ENCODE peak calls at places on chromosomes 6 and 20, in six cellular contexts. One of them, this sample, is unnamed.
A peak's percentile ranks its signal among the peaks of the same experiment; 100 is the strongest.

GRCh38 chr6:84871925-84872324 is 107.5 kb upstream of the TBX18 start:
- DNase-seq in cardiac fibroblast: no peak
- DNase-seq in astrocyte of the cerebellum: no peak
- DNase-seq in fibroblast of the aortic adventitia: no peak
- DNase-seq in choroid plexus epithelial cell: no peak
- DNase-seq in foreskin fibroblast: no peak
- DNase-seq in this sample: no peak

GRCh38 chr6:2388554-2389324 is 143.3 kb upstream of the GMDS start:
- DNase-seq in cardiac fibroblast: no peak
- DNase-seq in foreskin fibroblast: no peak
- DNase-seq in astrocyte of the cerebellum: no peak
- DNase-seq in choroid plexus epithelial cell: no peak
- DNase-seq in fibroblast of the aortic adventitia: no peak
- DNase-seq in this sample: no peak

GRCh38 chr6:167925011-167925410 is 72.5 kb upstream of the KIF25 start:
- DNase-seq in fibroblast of the aortic adventitia: no peak
- DNase-seq in astrocyte of the cerebellum: no peak
- DNase-seq in choroid plexus epithelial cell: no peak
- DNase-seq in foreskin fibroblast: peak; percentile 61
- DNase-seq in cardiac fibroblast: no peak
- DNase-seq in this sample: no peak

GRCh38 chr6:133184798-133185380 is 56.3 kb upstream of the EYA4 start:
- DNase-seq in cardiac fibroblast: peak; percentile 62
- DNase-seq in astrocyte of the cerebellum: peak; percentile 26
- DNase-seq in choroid plexus epithelial cell: peak; percentile 62
- DNase-seq in fibroblast of the aortic adventitia: peak; percentile 72
- DNase-seq in foreskin fibroblast: no peak
- DNase-seq in this sample: peak; percentile 41

GRCh38 chr6:47203266-47203967 is 106.3 kb downstream of the TNFRSF21 start:
- DNase-seq in choroid plexus epithelial cell: no peak
- DNase-seq in astrocyte of the cerebellum: no peak
- DNase-seq in foreskin fibroblast: no peak
- DNase-seq in cardiac fibroblast: no peak
- DNase-seq in fibroblast of the aortic adventitia: no peak
- DNase-seq in this sample: no peak

GRCh38 chr6:112651239-112651638 is 304.1 kb downstream of the RFPL4B start:
- DNase-seq in foreskin fibroblast: no peak
- DNase-seq in choroid plexus epithelial cell: no peak
- DNase-seq in cardiac fibroblast: peak; percentile 33
- DNase-seq in fibroblast of the aortic adventitia: peak; percentile 6
- DNase-seq in astrocyte of the cerebellum: no peak
- DNase-seq in this sample: no peak

GRCh38 chr20:7392551-7392950 is 547.7 kb downstream of the HAO1 start:
- DNase-seq in fibroblast of the aortic adventitia: peak; percentile 59
- DNase-seq in choroid plexus epithelial cell: peak; percentile 24
- DNase-seq in cardiac fibroblast: peak; percentile 42
- DNase-seq in foreskin fibroblast: peak; percentile 19
- DNase-seq in astrocyte of the cerebellum: peak; percentile 68
- DNase-seq in this sample: peak; percentile 48

GRCh38 chr6:52482903-52483670 is 62.9 kb downstream of the EFHC1 start:
- DNase-seq in astrocyte of the cerebellum: no peak
- DNase-seq in foreskin fibroblast: no peak
- DNase-seq in fibroblast of the aortic adventitia: no peak
- DNase-seq in cardiac fibroblast: no peak
- DNase-seq in choroid plexus epithelial cell: no peak
- DNase-seq in this sample: no peak

GRCh38 chr6:21461844-21462518 is 131.6 kb upstream of the SOX4 start:
- DNase-seq in cardiac fibroblast: no peak
- DNase-seq in foreskin fibroblast: no peak
- DNase-seq in choroid plexus epithelial cell: no peak
- DNase-seq in astrocyte of the cerebellum: no peak
- DNase-seq in fibroblast of the aortic adventitia: no peak
- DNase-seq in this sample: no peak

GRCh38 chr6:95576218-95576617 is 1.1 kb upstream of the MANEA start:
- DNase-seq in cardiac fibroblast: no peak
- DNase-seq in astrocyte of the cerebellum: no peak
- DNase-seq in choroid plexus epithelial cell: peak; percentile 4
- DNase-seq in foreskin fibroblast: no peak
- DNase-seq in fibroblast of the aortic adventitia: peak; percentile 2
- DNase-seq in this sample: no peak

GRCh38 chr6:109165392-109165964 is 70.2 kb downstream of the CEP57L1 start:
- DNase-seq in foreskin fibroblast: peak; percentile 35
- DNase-seq in fibroblast of the aortic adventitia: peak; percentile 83
- DNase-seq in cardiac fibroblast: peak; percentile 89
- DNase-seq in astrocyte of the cerebellum: peak; percentile 57
- DNase-seq in choroid plexus epithelial cell: peak; percentile 93
- DNase-seq in this sample: peak; percentile 65

GRCh38 chr6:4358414-4359107 is 223.2 kb upstream of the ECI2 start:
- DNase-seq in fibroblast of the aortic adventitia: peak; percentile 100
- DNase-seq in cardiac fibroblast: peak; percentile 99
- DNase-seq in astrocyte of the cerebellum: peak; percentile 92
- DNase-seq in foreskin fibroblast: peak; percentile 100
- DNase-seq in choroid plexus epithelial cell: peak; percentile 93
- DNase-seq in this sample: peak; percentile 99

GRCh38 chr20:1423625-1424106 is 30.8 kb upstream of the FKBP1A start:
- DNase-seq in fibroblast of the aortic adventitia: peak; percentile 51
- DNase-seq in cardiac fibroblast: peak; percentile 85
- DNase-seq in choroid plexus epithelial cell: peak; percentile 90
- DNase-seq in astrocyte of the cerebellum: peak; percentile 53
- DNase-seq in foreskin fibroblast: peak; percentile 56
- DNase-seq in this sample: peak; percentile 80

GRCh38 chr6:113649276-113649675 is 207.9 kb upstream of the MARCKS start:
- DNase-seq in cardiac fibroblast: peak; percentile 58
- DNase-seq in foreskin fibroblast: no peak
- DNase-seq in fibroblast of the aortic adventitia: peak; percentile 27
- DNase-seq in astrocyte of the cerebellum: peak; percentile 26
- DNase-seq in choroid plexus epithelial cell: peak; percentile 81
- DNase-seq in this sample: no peak

GRCh38 chr20:32271620-32272019 is 5.8 kb upstream of the KIF3B start:
- DNase-seq in astrocyte of the cerebellum: no peak
- DNase-seq in cardiac fibroblast: no peak
- DNase-seq in foreskin fibroblast: no peak
- DNase-seq in choroid plexus epithelial cell: no peak
- DNase-seq in fibroblast of the aortic adventitia: no peak
- DNase-seq in this sample: no peak

GRCh38 chr6:160995271-160995670 is 3.7 kb downstream of the MAP3K4 start:
- DNase-seq in choroid plexus epithelial cell: no peak
- DNase-seq in fibroblast of the aortic adventitia: no peak
- DNase-seq in cardiac fibroblast: no peak
- DNase-seq in astrocyte of the cerebellum: no peak
- DNase-seq in foreskin fibroblast: no peak
- DNase-seq in this sample: no peak

GRCh38 chr6:1763411-1763810 is 153.7 kb downstream of the FOXC1 start:
- DNase-seq in fibroblast of the aortic adventitia: no peak
- DNase-seq in cardiac fibroblast: no peak
- DNase-seq in foreskin fibroblast: no peak
- DNase-seq in choroid plexus epithelial cell: no peak
- DNase-seq in astrocyte of the cerebellum: no peak
- DNase-seq in this sample: no peak

GRCh38 chr6:119314894-119315272 is 34.7 kb downstream of the MAN1A1 start:
- DNase-seq in choroid plexus epithelial cell: no peak
- DNase-seq in cardiac fibroblast: no peak
- DNase-seq in foreskin fibroblast: no peak
- DNase-seq in fibroblast of the aortic adventitia: no peak
- DNase-seq in astrocyte of the cerebellum: no peak
- DNase-seq in this sample: no peak

GRCh38 chr6:133892444-133893323 is 3.8 kb downstream of the TCF21 start:
- DNase-seq in foreskin fibroblast: no peak
- DNase-seq in cardiac fibroblast: no peak
- DNase-seq in fibroblast of the aortic adventitia: no peak
- DNase-seq in astrocyte of the cerebellum: no peak
- DNase-seq in choroid plexus epithelial cell: no peak
- DNase-seq in this sample: peak; percentile 13

GRCh38 chr6:87100216-87100615 is 5.3 kb upstream of the CGA start:
- DNase-seq in cardiac fibroblast: no peak
- DNase-seq in fibroblast of the aortic adventitia: no peak
- DNase-seq in foreskin fibroblast: no peak
- DNase-seq in astrocyte of the cerebellum: peak; percentile 9
- DNase-seq in choroid plexus epithelial cell: no peak
- DNase-seq in this sample: no peak

GRCh38 chr20:31841928-31842327 is 3.5 kb downstream of the FOXS1 start:
- DNase-seq in foreskin fibroblast: no peak
- DNase-seq in astrocyte of the cerebellum: peak; percentile 53
- DNase-seq in cardiac fibroblast: peak; percentile 77
- DNase-seq in choroid plexus epithelial cell: peak; percentile 84
- DNase-seq in fibroblast of the aortic adventitia: peak; percentile 71
- DNase-seq in this sample: peak; percentile 87

GRCh38 chr6:99187429-99187828 is 162.0 kb downstream of the FAXC start:
- DNase-seq in cardiac fibroblast: no peak
- DNase-seq in choroid plexus epithelial cell: no peak
- DNase-seq in fibroblast of the aortic adventitia: no peak
- DNase-seq in foreskin fibroblast: no peak
- DNase-seq in astrocyte of the cerebellum: no peak
- DNase-seq in this sample: peak; percentile 1

GRCh38 chr6:28922841-28923317 is 906 bp downstream of the TRIM27 start:
- DNase-seq in cardiac fibroblast: peak; percentile 60
- DNase-seq in astrocyte of the cerebellum: no peak
- DNase-seq in fibroblast of the aortic adventitia: peak; percentile 45
- DNase-seq in foreskin fibroblast: no peak
- DNase-seq in choroid plexus epithelial cell: peak; percentile 52
- DNase-seq in this sample: peak; percentile 40

GRCh38 chr20:29689411-29690225 is 1567.8 kb upstream of the DEFB115 start:
- DNase-seq in foreskin fibroblast: no peak
- DNase-seq in choroid plexus epithelial cell: no peak
- DNase-seq in fibroblast of the aortic adventitia: no peak
- DNase-seq in astrocyte of the cerebellum: no peak
- DNase-seq in cardiac fibroblast: no peak
- DNase-seq in this sample: no peak

GRCh38 chr6:157790548-157791160 is 32.4 kb upstream of the SNX9 start:
- DNase-seq in astrocyte of the cerebellum: peak; percentile 56
- DNase-seq in cardiac fibroblast: no peak
- DNase-seq in fibroblast of the aortic adventitia: peak; percentile 49
- DNase-seq in choroid plexus epithelial cell: no peak
- DNase-seq in foreskin fibroblast: no peak
- DNase-seq in this sample: peak; percentile 36

GRCh38 chr6:154614641-154615040 is 104.2 kb upstream of the CNKSR3 start:
- DNase-seq in fibroblast of the aortic adventitia: no peak
- DNase-seq in astrocyte of the cerebellum: no peak
- DNase-seq in cardiac fibroblast: no peak
- DNase-seq in choroid plexus epithelial cell: no peak
- DNase-seq in foreskin fibroblast: peak; percentile 9
- DNase-seq in this sample: no peak

GRCh38 chr20:60057866-60058807 is 99.9 kb downstream of the CDH26 start:
- DNase-seq in foreskin fibroblast: no peak
- DNase-seq in choroid plexus epithelial cell: peak; percentile 47
- DNase-seq in fibroblast of the aortic adventitia: no peak
- DNase-seq in astrocyte of the cerebellum: peak; percentile 41
- DNase-seq in cardiac fibroblast: peak; percentile 13
- DNase-seq in this sample: peak; percentile 74

GRCh38 chr6:3261921-3262320 is 3.2 kb downstream of the PSMG4 start:
- DNase-seq in choroid plexus epithelial cell: no peak
- DNase-seq in astrocyte of the cerebellum: no peak
- DNase-seq in fibroblast of the aortic adventitia: no peak
- DNase-seq in foreskin fibroblast: no peak
- DNase-seq in cardiac fibroblast: no peak
- DNase-seq in this sample: no peak

GRCh38 chr6:116881236-116881635 is 4.2 kb downstream of the RFX6 start:
- DNase-seq in cardiac fibroblast: no peak
- DNase-seq in choroid plexus epithelial cell: peak; percentile 26
- DNase-seq in astrocyte of the cerebellum: no peak
- DNase-seq in foreskin fibroblast: no peak
- DNase-seq in fibroblast of the aortic adventitia: peak; percentile 4
- DNase-seq in this sample: no peak
- TF ChIP-seq CTCF in cardiac fibroblast: no peak
- TF ChIP-seq CTCF in choroid plexus epithelial cell: peak; percentile 28
- TF ChIP-seq CTCF in astrocyte of the cerebellum: no peak
- TF ChIP-seq CTCF in foreskin fibroblast: peak; percentile 2
- TF ChIP-seq CTCF in fibroblast of the aortic adventitia: no peak
- TF ChIP-seq CTCF in this sample: no peak

DNA sequence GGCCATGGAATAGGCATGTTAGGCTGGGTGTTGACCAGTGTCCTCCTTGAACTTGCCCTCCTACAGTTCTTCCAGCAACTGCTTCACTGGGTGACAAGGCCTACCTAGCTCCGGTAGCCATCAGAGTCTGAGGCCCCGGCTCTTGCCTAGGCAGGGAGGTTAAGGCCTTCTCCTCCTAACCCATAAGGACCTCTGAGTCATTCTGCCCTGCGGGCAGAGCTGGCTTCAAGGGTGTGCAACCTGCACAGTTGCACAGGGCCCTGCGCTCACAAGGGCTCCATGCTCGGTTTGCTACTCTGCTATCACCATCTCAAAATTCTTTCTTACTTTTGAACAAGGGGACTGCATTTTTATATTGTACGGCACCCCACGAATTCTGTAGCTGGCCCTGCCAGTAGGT is 17.9 kb downstream of the KCNB1 start:
- DNase-seq in cardiac fibroblast: no peak
- DNase-seq in astrocyte of the cerebellum: no peak
- DNase-seq in fibroblast of the aortic adventitia: no peak
- DNase-seq in foreskin fibroblast: no peak
- DNase-seq in choroid plexus epithelial cell: no peak
- DNase-seq in this sample: no peak
- H3K4me3 ChIP-seq in cardiac fibroblast: no peak overlapping the region
- H3K4me3 ChIP-seq in astrocyte of the cerebellum: no peak overlapping the region
- H3K4me3 ChIP-seq in fibroblast of the aortic adventitia: no peak overlapping the region
- H3K4me3 ChIP-seq in foreskin fibroblast: no peak overlapping the region
- H3K4me3 ChIP-seq in choroid plexus epithelial cell: no peak overlapping the region
- H3K4me3 ChIP-seq in this sample: no peak overlapping the region

GRCh38 chr6:127608554-127609270 is 31.7 kb downstream of the C6orf58 start:
- DNase-seq in choroid plexus epithelial cell: no peak
- DNase-seq in fibroblast of the aortic adventitia: no peak
- DNase-seq in cardiac fibroblast: no peak
- DNase-seq in foreskin fibroblast: no peak
- DNase-seq in astrocyte of the cerebellum: no peak
- DNase-seq in this sample: no peak

GRCh38 chr6:127606131-127606562 is 29.2 kb downstream of the C6orf58 start:
- DNase-seq in cardiac fibroblast: peak; percentile 29
- DNase-seq in choroid plexus epithelial cell: peak; percentile 71
- DNase-seq in foreskin fibroblast: peak; percentile 16
- DNase-seq in fibroblast of the aortic adventitia: peak; percentile 54
- DNase-seq in astrocyte of the cerebellum: peak; percentile 46
- DNase-seq in this sample: peak; percentile 59
- TF ChIP-seq CTCF in cardiac fibroblast: peak; percentile 15
- TF ChIP-seq CTCF in choroid plexus epithelial cell: peak; percentile 55
- TF ChIP-seq CTCF in foreskin fibroblast: peak; percentile 29
- TF ChIP-seq CTCF in fibroblast of the aortic adventitia: peak; percentile 34
- TF ChIP-seq CTCF in astrocyte of the cerebellum: peak; percentile 44
- TF ChIP-seq CTCF in this sample: peak; percentile 37

DNA sequence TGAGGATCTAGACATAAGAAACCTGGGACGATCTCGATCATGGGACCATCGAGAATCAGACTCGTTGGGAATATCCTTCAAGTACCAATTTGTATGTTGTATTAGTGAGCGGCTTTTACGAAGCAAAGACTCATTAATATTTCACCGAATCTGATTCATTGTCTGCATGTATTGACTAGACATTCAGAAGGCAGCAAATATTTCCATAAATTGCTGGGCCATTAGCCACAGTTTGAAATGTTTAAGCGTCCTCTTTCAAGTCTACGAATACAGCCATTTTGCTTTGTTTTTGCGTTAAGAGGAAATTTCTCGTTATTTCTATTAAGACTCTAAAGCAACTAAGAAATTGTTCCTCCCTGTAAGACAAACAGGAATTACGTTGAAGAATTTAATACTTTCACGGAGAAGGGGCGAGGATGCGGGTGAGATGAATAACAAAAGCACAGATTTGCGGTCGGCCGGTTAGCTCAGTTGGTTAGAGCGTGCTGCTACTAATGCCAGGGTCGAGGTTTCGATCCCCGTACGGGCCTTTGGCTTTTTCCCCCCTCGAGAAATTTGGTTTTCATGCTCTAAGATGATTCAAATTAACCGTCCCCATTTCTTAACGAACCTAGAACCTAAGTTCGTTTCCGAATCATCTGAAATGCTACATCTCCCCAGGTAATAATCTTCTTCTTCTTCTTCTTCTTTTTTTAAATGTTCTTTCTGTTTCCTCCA is 18.5 kb downstream of the POM121L2 start:
- DNase-seq in choroid plexus epithelial cell: peak; percentile 74
- DNase-seq in foreskin fibroblast: peak; percentile 62
- DNase-seq in cardiac fibroblast: peak; percentile 57
- DNase-seq in astrocyte of the cerebellum: no peak
- DNase-seq in fibroblast of the aortic adventitia: peak; percentile 48
- DNase-seq in this sample: peak; percentile 40
- H3K4me3 ChIP-seq in choroid plexus epithelial cell: no peak overlapping the region
- H3K4me3 ChIP-seq in foreskin fibroblast: no peak overlapping the region
- H3K4me3 ChIP-seq in cardiac fibroblast: no peak overlapping the region
- H3K4me3 ChIP-seq in astrocyte of the cerebellum: no peak overlapping the region
- H3K4me3 ChIP-seq in fibroblast of the aortic adventitia: no peak overlapping the region
- H3K4me3 ChIP-seq in this sample: no peak overlapping the region

This sample was measured in astrocyte of the spinal cord.